ENCODE peak calls at places on chromosomes 7 and 10, in eight cellular contexts. T, P, F, W, H, G, B and D are unnamed samples. For H3K4me1, the result is how much of the 10 kb centered on the place peaks cover.

GRCh38 chr10:100655760-100656421 is 89.5 kb upstream of the PAX2 start:
- DNase-seq in T (no peak), P (no peak), F (no peak), W (no peak), H (no peak), G (no peak), B (no peak), D (no peak)

GRCh38 chr7:128274890-128275603 is 34.0 kb downstream of the LEP start:
- DNase-seq in T (no peak), P (peak), F (no peak), W (no peak), H (no peak), G (no peak), B (no peak), D (no peak)

GRCh38 chr10:49365275-49365674 is 30.6 kb downstream of the DRGX start:
- DNase-seq in T (peak), P (no peak), F (peak), W (no peak), H (no peak), G (no peak), B (no peak), D (no peak)

GRCh38 chr7:99739699-99740572 is 4.9 kb upstream of the CYP3A7 start:
- DNase-seq in T (no peak), P (no peak), F (no peak), W (no peak), H (no peak), G (no peak), B (no peak), D (no peak)

GRCh38 chr7:135493362-135493761 is 16.5 kb downstream of the CNOT4 start:
- DNase-seq in T (no peak), P (no peak), F (no peak), W (no peak), H (no peak), G (no peak), B (no peak), D (no peak)

GRCh38 chr10:13441476-13441875 is 87.3 kb downstream of the BEND7 start:
- DNase-seq in T (no peak), P (no peak), F (no peak), W (no peak), H (no peak), G (peak), B (no peak), D (no peak)

GRCh38 chr10:73786512-73786885 is 1.1 kb downstream of the ZSWIM8 start:
- DNase-seq in T (no peak), P (no peak), F (no peak), W (no peak), H (no peak), G (no peak), B (no peak), D (no peak)

GRCh38 chr10:10804998-10805737 is 212.5 kb upstream of the CELF2 start:
- DNase-seq in T (no peak), P (peak), F (no peak), W (no peak), H (no peak), G (peak), B (no peak), D (no peak)

GRCh38 chr10:68333905-68334431 is 1.2 kb upstream of the PBLD start:
- DNase-seq in T (no peak), P (peak), F (no peak), W (no peak), H (no peak), G (no peak), B (no peak), D (no peak)

GRCh38 chr10:79376751-79377556 is 29.7 kb downstream of the PPIF start:
- DNase-seq in T (no peak), P (no peak), F (peak), W (no peak), H (no peak), G (no peak), B (no peak), D (no peak)

GRCh38 chr7:80719261-80719660 is 80.8 kb downstream of the CD36 start:
- DNase-seq in T (no peak), P (peak), F (no peak), W (no peak), H (no peak), G (peak), B (no peak), D (no peak)

GRCh38 chr7:121624922-121625321 is 228.8 kb upstream of the FAM3C start:
- DNase-seq in T (peak), P (peak), F (no peak), W (peak), H (no peak), G (peak), B (no peak), D (no peak)

GRCh38 chr7:150823010-150823409 is 22.4 kb downstream of the TMEM176A start:
- DNase-seq in T (no peak), P (no peak), F (no peak), W (no peak), H (no peak), G (no peak), B (no peak), D (no peak)

GRCh38 chr7:81692146-81692905 is 77.5 kb downstream of the HGF start:
- DNase-seq in T (no peak), P (peak), F (no peak), W (no peak), H (no peak), G (peak), B (no peak), D (no peak)

GRCh38 chr10:48332871-48333216 is 26.4 kb downstream of the MAPK8 start:
- DNase-seq in T (no peak), P (no peak), F (no peak), W (no peak), H (no peak), G (no peak), B (no peak), D (no peak)

GRCh38 chr10:33803248-33803647 is 468.8 kb upstream of the NRP1 start:
- DNase-seq in T (no peak), P (peak), F (no peak), W (no peak), H (no peak), G (peak), B (no peak), D (no peak)

GRCh38 chr10:61899997-61900828 is 1.3 kb upstream of the ARID5B start:
- DNase-seq in T (no peak), P (peak), F (no peak), W (peak), H (peak), G (peak), B (peak), D (peak)

GRCh38 chr10:35191523-35191922 is 64.9 kb downstream of the CREM start:
- DNase-seq in T (no peak), P (peak), F (no peak), W (peak), H (no peak), G (peak), B (no peak), D (no peak)

GRCh38 chr7:158386866-158387820 is 200.5 kb downstream of the PTPRN2 start:
- DNase-seq in T (no peak), P (no peak), F (no peak), W (no peak), H (no peak), G (no peak), B (no peak), D (no peak)

GRCh38 chr7:5533821-5534367 is 110.3 kb upstream of the TNRC18 start:
- DNase-seq in T (no peak), P (no peak), F (no peak), W (no peak), H (no peak), G (no peak), B (no peak), D (no peak)

GRCh38 chr10:63115732-63116383 is 17.3 kb upstream of the NRBF2 start:
- DNase-seq in T (peak), P (peak), F (peak), W (peak), H (no peak), G (peak), B (peak), D (no peak)

GRCh38 chr7:6228865-6229264 is 43.6 kb downstream of the CYTH3 start:
- DNase-seq in T (no peak), P (peak), F (no peak), W (no peak), H (no peak), G (no peak), B (no peak), D (no peak)

GRCh38 chr10:7501157-7501556 is 90.3 kb upstream of the SFMBT2 start:
- DNase-seq in T (no peak), P (no peak), F (no peak), W (no peak), H (no peak), G (no peak), B (no peak), D (no peak)

GRCh38 chr10:80201592-80202256 is 3.6 kb downstream of the ANXA11 start:
- DNase-seq in T (no peak), P (no peak), F (no peak), W (no peak), H (no peak), G (no peak), B (no peak), D (no peak)

GRCh38 chr7:154409703-154410311 is 357.6 kb downstream of the DPP6 start:
- DNase-seq in T (no peak), P (peak), F (no peak), W (no peak), H (no peak), G (peak), B (no peak), D (no peak)

GRCh38 chr7:51235593-51236313 is 80.9 kb downstream of the COBL start:
- DNase-seq in T (no peak), P (no peak), F (no peak), W (no peak), H (no peak), G (no peak), B (no peak), D (no peak)

GRCh38 chr10:76311752-76312699 is 880.6 kb downstream of the LRMDA start:
- DNase-seq in T (no peak), P (peak), F (no peak), W (no peak), H (no peak), G (no peak), B (no peak), D (no peak)

GRCh38 chr7:151859111-151859947 is 17.6 kb downstream of the PRKAG2 start:
- DNase-seq in T (peak), P (no peak), F (no peak), W (no peak), H (no peak), G (no peak), B (no peak), D (no peak)

GRCh38 chr7:121904120-121904519 is 31.2 kb downstream of the PTPRZ1 start:
- DNase-seq in T (no peak), P (no peak), F (no peak), W (no peak), H (no peak), G (no peak), B (no peak), D (no peak)

GRCh38 chr7:150338166-150338829 is 3.1 kb downstream of the RARRES2 start:
- DNase-seq in T (peak), P (no peak), F (no peak), W (no peak), H (no peak), G (no peak), B (no peak), D (no peak)

GRCh38 chr10:83225781-83226180 is 913.5 kb upstream of the GHITM start:
- DNase-seq in T (no peak), P (no peak), F (no peak), W (no peak), H (no peak), G (no peak), B (no peak), D (no peak)

GRCh38 chr10:73044378-73045285 is 52.0 kb downstream of the P4HA1 start:
- DNase-seq in T (no peak), P (peak), F (no peak), W (no peak), H (no peak), G (peak), B (no peak), D (no peak)

GRCh38 chr7:110809832-110810231 is 281.1 kb upstream of the LRRN3 start:
- DNase-seq in T (no peak), P (no peak), F (no peak), W (no peak), H (no peak), G (no peak), B (no peak), D (no peak)

GRCh38 chr7:2260820-2261219 is 18.8 kb downstream of the NUDT1 start:
- DNase-seq in T (no peak), P (no peak), F (no peak), W (no peak), H (no peak), G (no peak), B (no peak), D (no peak)

GRCh38 chr10:35912615-35913170 is 270.6 kb upstream of the FZD8 start:
- DNase-seq in T (no peak), P (peak), F (no peak), W (no peak), H (no peak), G (peak), B (no peak), D (no peak)

GRCh38 chr7:25460426-25460825 is 232.1 kb upstream of the NPVF start:
- DNase-seq in T (no peak), P (no peak), F (no peak), W (no peak), H (no peak), G (no peak), B (no peak), D (no peak)

GRCh38 chr7:35258125-35258890 is 4.4 kb upstream of the TBX20 start:
- DNase-seq in T (no peak), P (no peak), F (no peak), W (peak), H (no peak), G (no peak), B (no peak), D (no peak)

GRCh38 chr7:102331536-102332275 is 24.5 kb downstream of the SPDYE6 start:
- DNase-seq in T (no peak), P (no peak), F (no peak), W (no peak), H (no peak), G (no peak), B (no peak), D (no peak)

GRCh38 chr10:15859531-15859864 is 809 bp downstream of the MINDY3 start:
- DNase-seq in T (no peak), P (no peak), F (no peak), W (no peak), H (no peak), G (no peak), B (no peak), D (no peak)
- H3K27ac ChIP-seq in T (no peak), P (peak), F (no peak), W (no peak), H (peak), G (peak), B (no peak), D (peak)

DNA sequence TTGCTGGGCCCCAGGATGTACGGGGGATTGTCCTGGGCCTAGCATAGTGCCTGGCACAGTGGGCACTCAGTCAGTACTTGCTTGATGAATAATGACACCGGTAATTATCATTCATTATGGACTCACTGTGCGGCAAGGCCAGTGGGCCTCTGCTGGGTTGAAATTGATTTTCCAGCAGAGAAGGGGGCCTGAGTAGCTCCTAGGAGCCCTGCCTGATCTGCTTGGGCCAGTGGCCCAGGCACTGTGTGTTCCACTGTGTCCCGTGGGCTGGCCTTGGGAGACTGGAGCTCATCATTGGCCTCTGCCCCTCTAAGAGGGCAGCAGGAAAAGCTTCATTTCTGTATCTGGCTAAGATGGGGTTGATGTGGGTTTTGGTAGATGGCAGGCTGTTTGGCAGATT is 1.4 kb downstream of the CHST3 start:
- DNase-seq in T (no peak), P (peak), F (no peak), W (no peak), H (no peak), G (no peak), B (no peak), D (no peak)
- H3K4me1 ChIP-seq in T (under half), P (under half), F (half or more), W (under half), H (under half), G (half or more), B (under half), D (under half)

GRCh38 chr10:127943336-127943910 is 36.5 kb downstream of the PTPRE start:
- DNase-seq in T (no peak), P (no peak), F (no peak), W (no peak), H (no peak), G (no peak), B (no peak), D (no peak)
- H3K27ac ChIP-seq in T (no peak), P (no peak), F (no peak), W (no peak), H (no peak), G (no peak), B (no peak), D (no peak)

GRCh38 chr10:88090568-88091214 is 227.3 kb downstream of the PTEN start:
- DNase-seq in T (no peak), P (no peak), F (no peak), W (no peak), H (no peak), G (no peak), B (no peak), D (no peak)

GRCh38 chr10:88092265-88092664 is 228.8 kb downstream of the PTEN start:
- DNase-seq in T (no peak), P (no peak), F (no peak), W (no peak), H (no peak), G (no peak), B (no peak), D (no peak)

GRCh38 chr10:88089498-88089897 is 226.1 kb downstream of the PTEN start:
- DNase-seq in T (no peak), P (no peak), F (no peak), W (no peak), H (no peak), G (no peak), B (no peak), D (no peak)

GRCh38 chr10:88092975-88093374 is 229.6 kb downstream of the PTEN start:
- DNase-seq in T (no peak), P (no peak), F (no peak), W (peak), H (no peak), G (no peak), B (no peak), D (no peak)

GRCh38 chr10:88091490-88092061 is 228.2 kb downstream of the PTEN start:
- DNase-seq in T (no peak), P (no peak), F (no peak), W (no peak), H (peak), G (no peak), B (no peak), D (peak)
- H3K4me1 ChIP-seq in T (under half), P (under half), F (under half), W (under half), H (under half), G (under half), B (under half), D (under half)

GRCh38 chr10:95247881-95248583 is 42.8 kb downstream of the PDLIM1 start:
- DNase-seq in T (no peak), P (no peak), F (no peak), W (no peak), H (no peak), G (no peak), B (no peak), D (no peak)

GRCh38 chr10:95248989-95249388 is 41.8 kb downstream of the PDLIM1 start:
- DNase-seq in T (no peak), P (no peak), F (no peak), W (peak), H (no peak), G (no peak), B (no peak), D (no peak)

GRCh38 chr10:95245425-95246055 is 45.3 kb downstream of the PDLIM1 start:
- DNase-seq in T (no peak), P (no peak), F (no peak), W (no peak), H (no peak), G (no peak), B (no peak), D (no peak)

GRCh38 chr10:95247200-95247880 is 43.5 kb downstream of the PDLIM1 start:
- DNase-seq in T (no peak), P (peak), F (no peak), W (no peak), H (no peak), G (peak), B (no peak), D (no peak)

DNA sequence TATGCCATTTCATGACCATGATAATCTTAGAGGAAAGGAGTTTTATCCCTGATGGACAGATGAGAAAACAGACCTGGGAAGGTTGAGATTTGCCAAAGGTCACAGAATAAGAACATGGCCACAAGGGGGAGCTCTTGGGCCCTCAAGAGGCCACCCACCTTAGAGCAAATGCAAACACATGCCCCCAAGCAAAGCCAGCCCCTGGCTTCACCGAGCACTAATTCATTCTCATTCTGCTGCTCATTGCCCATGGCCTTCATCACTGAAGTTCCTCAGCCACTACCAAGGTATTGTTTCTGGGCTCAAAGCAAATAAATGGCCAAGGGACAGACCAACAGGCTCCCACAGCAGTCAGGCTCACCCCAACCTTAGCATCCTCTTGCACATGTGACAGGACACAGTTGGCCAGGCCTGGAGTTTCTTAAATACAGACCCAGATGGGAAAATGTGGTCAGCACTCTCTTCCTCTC is 44.2 kb downstream of the PDLIM1 start:
- DNase-seq in T (peak), P (peak), F (peak), W (peak), H (no peak), G (peak), B (peak), D (peak)
- H3K27ac ChIP-seq in T (peak), P (peak), F (no peak), W (peak), H (no peak), G (peak), B (no peak), D (no peak)